ENCODE peak calls at places on chromosome 13, in eight cellular contexts. E is H9, V is foreskin fibroblast, U is AG09319, Q is upper lobe of left lung, N is ovary, X is SK-N-SH, Z is AG04450. T is an unnamed sample.

GRCh38 chr13:42028113-42028799 is 20.2 kb upstream of the DGKH start:
- DNase-seq in Q (no peak), N (no peak), Z (no peak), E (no peak), V (no peak), X (no peak), U (no peak), T (no peak)

GRCh38 chr13:50038266-50038665 is 23.0 kb downstream of the KCNRG start:
- DNase-seq in X (no peak), Q (no peak), V (no peak), E (no peak), U (no peak), N (no peak), Z (no peak), T (no peak)

GRCh38 chr13:114023716-114024602 is 50.1 kb upstream of the C13orf46 start:
- DNase-seq in U (no peak), N (no peak), Z (no peak), Q (no peak), E (no peak), X (no peak), V (no peak), T (no peak)

GRCh38 chr13:79830426-79830825 is 349.5 kb downstream of the NDFIP2 start:
- DNase-seq in E (no peak), Z (no peak), V (no peak), X (no peak), N (no peak), U (no peak), Q (no peak), T (no peak)

GRCh38 chr13:71303144-71303543 is 563.9 kb downstream of the DACH1 start:
- DNase-seq in V (no peak), U (no peak), Z (no peak), E (no peak), Q (no peak), N (no peak), X (no peak), T (no peak)

GRCh38 chr13:33137726-33138125 is 121.5 kb downstream of the KL start:
- DNase-seq in Z (no peak), Q (no peak), N (no peak), X (no peak), E (no peak), V (no peak), U (no peak), T (no peak)

GRCh38 chr13:106533101-106533939 is 2.1 kb downstream of the EFNB2 start:
- DNase-seq in Z (peak), U (peak), N (peak), V (peak), Q (peak), X (peak), E (peak), T (peak)

GRCh38 chr13:111429064-111429558 is 108.7 kb downstream of the TEX29 start:
- DNase-seq in N (no peak), Z (no peak), E (peak), V (peak), U (no peak), X (peak), Q (no peak), T (no peak)

GRCh38 chr13:87536499-87536898 is 134.7 kb upstream of the SLITRK5 start:
- DNase-seq in Z (no peak), U (no peak), V (no peak), Q (no peak), E (no peak), N (no peak), X (no peak), T (no peak)

GRCh38 chr13:106143930-106144709 is 391.3 kb downstream of the EFNB2 start:
- DNase-seq in U (no peak), N (no peak), E (no peak), Z (no peak), Q (no peak), V (no peak), X (no peak), T (no peak)

GRCh38 chr13:114101325-114101821 is 31.1 kb downstream of the RASA3 start:
- DNase-seq in Z (no peak), E (no peak), V (no peak), U (no peak), X (peak), N (peak), Q (peak), T (no peak)

GRCh38 chr13:66139250-66139649 is 1090.9 kb downstream of the PCDH9 start:
- DNase-seq in U (no peak), Z (no peak), E (no peak), V (no peak), Q (no peak), X (no peak), N (no peak), T (no peak)

GRCh38 chr13:62781866-62782265 is 1366.2 kb upstream of the PCDH20 start:
- DNase-seq in V (peak), U (no peak), X (no peak), E (no peak), Z (no peak), Q (no peak), N (no peak), T (no peak)

GRCh38 chr13:89903115-89903514 is 1444.4 kb upstream of the MIR17HG start:
- DNase-seq in V (no peak), X (no peak), Z (no peak), N (no peak), Q (no peak), U (no peak), E (no peak), T (no peak)

GRCh38 chr13:36966404-36966803 is 32.7 kb downstream of the ALG5 start:
- DNase-seq in N (no peak), E (no peak), Z (no peak), U (no peak), Q (no peak), V (no peak), X (no peak), T (no peak)

GRCh38 chr13:21537105-21537504 is 66.9 kb downstream of the MICU2 start:
- DNase-seq in U (no peak), V (no peak), N (no peak), Q (no peak), E (no peak), X (no peak), Z (no peak), T (no peak)

GRCh38 chr13:95276119-95276505 is 25.1 kb downstream of the ABCC4 start:
- DNase-seq in U (no peak), V (no peak), X (no peak), Q (no peak), E (no peak), N (no peak), Z (no peak), T (no peak)

GRCh38 chr13:101523732-101524131 is 71.3 kb downstream of the ITGBL1 start:
- DNase-seq in Q (no peak), N (no peak), U (no peak), V (peak), E (no peak), X (no peak), Z (peak), T (no peak)

GRCh38 chr13:32201809-32202208 is 113.4 kb downstream of the ZAR1L start:
- DNase-seq in E (no peak), X (no peak), Q (no peak), N (no peak), U (no peak), Z (no peak), V (no peak), T (no peak)

GRCh38 chr13:107091386-107091785 is 523.4 kb upstream of the ARGLU1 start:
- DNase-seq in Q (no peak), N (no peak), X (no peak), U (no peak), Z (no peak), V (no peak), E (no peak), T (no peak)

GRCh38 chr13:97911311-97912138 is 42.0 kb upstream of the IPO5 start:
- DNase-seq in Q (no peak), V (peak), Z (no peak), E (peak), X (peak), N (no peak), U (no peak), T (no peak)

GRCh38 chr13:41520016-41520698 is 62.8 kb downstream of the RGCC start:
- DNase-seq in U (no peak), E (no peak), Q (no peak), V (no peak), N (no peak), X (no peak), Z (no peak), T (no peak)

GRCh38 chr13:46126552-46127171 is 21.8 kb upstream of the CPB2 start:
- DNase-seq in Z (peak), E (peak), N (no peak), X (peak), Q (peak), U (peak), V (peak), T (peak)

GRCh38 chr13:27022571-27023311 is 148.9 kb downstream of the USP12 start:
- DNase-seq in Z (peak), U (peak), N (no peak), V (peak), E (peak), Q (peak), X (no peak), T (no peak)

GRCh38 chr13:98869408-98870090 is 108.3 kb downstream of the DOCK9 start:
- DNase-seq in X (no peak), V (no peak), N (no peak), U (no peak), Z (no peak), E (no peak), Q (no peak), T (no peak)

GRCh38 chr13:48156466-48156865 is 61.6 kb upstream of the MED4 start:
- DNase-seq in N (no peak), Q (peak), E (peak), V (no peak), X (no peak), U (no peak), Z (no peak), T (no peak)

GRCh38 chr13:36850790-36851438 is 31.9 kb downstream of the RFXAP start:
- DNase-seq in U (no peak), Z (no peak), N (no peak), X (peak), V (no peak), E (peak), Q (no peak), T (no peak)

GRCh38 chr13:23934481-23934880 is 37.2 kb upstream of the C1QTNF9B start:
- DNase-seq in V (peak), X (no peak), Q (no peak), Z (no peak), U (no peak), E (no peak), N (no peak), T (no peak)

GRCh38 chr13:29487466-29488454 is 107.7 kb downstream of the SLC7A1 start:
- DNase-seq in V (no peak), Z (no peak), U (no peak), N (no peak), E (no peak), Q (no peak), X (no peak), T (no peak)

GRCh38 chr13:84870190-84870589 is 929.0 kb downstream of the SLITRK6 start:
- DNase-seq in X (no peak), V (no peak), Q (no peak), Z (no peak), U (no peak), E (peak), N (no peak), T (no peak)
- TF ChIP-seq CTCF in X (peak), V (no peak), Q (no peak), Z (peak), U (no peak), E (peak), N (no peak), T (no peak)

DNA sequence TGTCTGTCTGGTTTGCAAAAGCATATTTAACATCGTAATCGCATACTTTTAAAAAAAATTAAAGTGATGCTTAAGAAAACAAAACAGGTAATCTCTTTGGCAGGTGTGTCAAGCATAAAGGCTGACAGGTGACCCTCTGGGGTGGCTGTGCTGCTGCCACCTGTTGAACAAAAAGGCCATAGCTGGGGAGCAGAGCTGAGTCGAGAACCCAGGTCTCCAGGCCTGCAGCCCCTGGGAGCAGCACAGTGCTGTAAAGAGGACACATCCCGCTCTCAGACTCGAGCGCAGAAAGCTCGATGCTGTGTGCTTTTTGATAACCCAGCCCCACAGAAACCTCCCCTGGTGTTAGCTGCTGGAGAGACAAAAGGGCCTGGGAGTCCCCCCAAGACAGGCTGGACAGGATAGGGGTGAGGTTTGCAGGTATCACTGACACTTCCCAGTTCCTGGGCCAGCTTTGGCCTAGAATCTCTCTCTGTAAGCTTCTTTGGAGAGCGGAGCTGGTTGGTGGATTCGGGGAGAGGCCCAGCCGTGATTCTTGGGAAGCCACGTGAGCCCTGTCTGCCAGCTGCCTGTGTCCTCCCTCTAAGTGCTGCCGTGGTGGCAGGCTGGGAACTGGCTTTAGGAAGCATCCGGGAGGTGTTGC is 66.9 kb downstream of the C13orf42 start:
- DNase-seq in E (no peak), Q (no peak), Z (no peak), N (no peak), X (no peak), V (no peak), U (no peak), T (no peak)
- TF ChIP-seq CTCF in E (peak), Q (no peak), Z (no peak), N (no peak), X (no peak), V (no peak), U (no peak), T (no peak)

GRCh38 chr13:112968380-112968909 is 569 bp upstream of the MCF2L start:
- DNase-seq in Z (no peak), E (no peak), U (no peak), Q (peak), X (peak), V (no peak), N (peak), T (no peak)
- TF ChIP-seq CTCF in Z (no peak), E (peak), U (no peak), Q (peak), X (no peak), V (no peak), N (peak), T (no peak)

DNA sequence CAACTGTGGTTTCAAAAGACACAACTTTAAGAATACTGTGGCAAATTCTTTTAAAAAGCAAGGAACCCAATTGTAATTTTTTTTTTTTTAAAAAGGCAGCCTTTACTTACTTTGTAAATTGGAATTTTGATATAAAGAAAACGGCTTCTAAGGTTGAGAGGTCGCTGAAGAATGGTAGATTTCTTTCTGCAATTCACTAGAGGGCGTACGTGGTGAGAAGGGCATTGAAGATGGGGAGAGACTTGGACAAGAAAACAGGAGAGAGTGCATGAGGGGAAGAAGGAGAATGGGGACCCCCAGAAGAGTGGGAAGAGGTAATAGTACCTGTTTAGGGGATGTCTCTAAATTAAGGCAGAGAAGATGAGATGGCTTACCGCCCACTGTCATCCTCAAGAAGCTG is 33.5 kb upstream of the PABPC3 start:
- DNase-seq in N (no peak), Q (no peak), X (no peak), V (no peak), U (no peak), E (no peak), Z (no peak), T (no peak)
- TF ChIP-seq CTCF in N (no peak), Q (no peak), X (no peak), V (no peak), U (no peak), E (peak), Z (no peak), T (no peak)

GRCh38 chr13:44566601-44567000 is 9.5 kb downstream of the TSC22D1 start:
- DNase-seq in Q (no peak), N (no peak), E (no peak), X (no peak), V (no peak), U (no peak), Z (no peak), T (no peak)

GRCh38 chr13:44561352-44561751 is 14.8 kb downstream of the TSC22D1 start:
- DNase-seq in Q (no peak), N (no peak), U (no peak), E (no peak), V (no peak), Z (no peak), X (no peak), T (no peak)

DNA sequence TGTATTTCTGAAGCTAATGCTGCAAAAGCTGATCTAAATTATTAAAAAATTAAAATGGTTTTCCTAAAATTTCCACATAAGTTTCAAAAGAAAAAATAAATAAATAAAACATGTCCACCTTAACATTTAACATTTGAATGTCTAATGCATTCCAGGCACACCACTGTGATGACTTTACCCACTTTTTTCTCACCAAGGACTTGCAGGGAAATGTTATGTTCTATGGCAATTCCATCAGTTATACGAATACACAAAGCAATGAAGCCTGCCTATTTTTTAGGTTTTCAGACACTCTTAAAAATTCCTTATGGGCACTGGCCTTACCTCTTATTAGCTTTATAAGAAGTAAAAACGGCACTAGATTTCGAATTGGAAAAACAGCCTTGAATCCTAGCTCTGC is 10.2 kb downstream of the TSC22D1 start:
- DNase-seq in N (no peak), X (no peak), U (no peak), Z (no peak), Q (no peak), V (no peak), E (no peak), T (no peak)
- TF ChIP-seq CTCF in N (no peak), X (no peak), U (no peak), Z (no peak), Q (no peak), V (no peak), E (no peak), T (no peak)

DNA sequence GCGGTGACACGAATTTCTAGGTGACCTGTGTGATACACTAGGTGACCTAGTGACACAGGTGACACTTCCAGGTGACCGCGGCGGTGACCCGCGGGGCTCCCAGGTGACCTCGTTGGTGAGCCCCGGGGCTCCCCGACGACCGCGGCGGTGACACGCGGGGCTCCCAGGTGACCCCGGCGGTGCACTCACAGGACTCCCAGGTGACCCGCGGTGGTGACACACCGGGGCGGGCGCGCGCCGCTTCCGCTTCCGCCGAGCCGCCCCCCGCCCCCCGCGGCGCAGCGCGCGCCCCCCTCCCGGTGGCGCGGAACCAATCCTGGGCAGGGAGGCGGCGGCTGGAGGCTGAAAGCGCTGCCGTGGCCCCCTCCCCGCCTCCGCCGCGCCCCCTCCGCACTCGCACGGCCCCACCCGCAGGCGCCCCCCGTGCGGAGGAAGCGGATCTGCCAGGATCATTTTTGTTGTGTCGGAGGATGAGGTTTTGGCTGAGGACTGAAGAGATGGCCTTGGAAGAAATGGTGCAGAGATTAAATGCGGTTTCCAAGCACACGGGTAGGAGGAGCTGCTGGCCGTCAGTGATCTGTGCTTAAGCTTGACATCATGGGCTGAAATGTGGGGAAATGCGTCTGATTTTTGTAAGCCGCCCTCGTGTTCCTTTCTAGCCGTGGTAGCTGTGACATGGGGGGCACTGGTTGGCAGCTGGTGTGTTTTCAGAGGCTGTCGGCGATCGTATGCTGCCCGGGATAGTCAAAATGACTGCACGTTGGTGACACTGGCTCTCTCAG is at the start of gene MCF2L:
- DNase-seq in Q (peak), X (peak), E (peak), U (peak), V (peak), N (peak), Z (no peak), T (peak)
- TF ChIP-seq CTCF in Q (peak), X (peak), E (peak), U (peak), V (no peak), N (peak), Z (peak), T (no peak)